ENCODE peak calls at places on chromosomes 5 and 9, in four cellular contexts. Y is IMR-90, V is heart left ventricle, N is prostate gland. W is an unnamed sample.

GRCh38 chr5:96149546-96149945 is 187.9 kb upstream of the ELL2 start:
- DNase-seq in Y (peak), V (no peak), N (peak), W (no peak)

GRCh38 chr9:129102791-129103594 is 7.6 kb downstream of the CRAT start:
- DNase-seq in Y (peak), V (peak), N (no peak), W (no peak)

GRCh38 chr5:8726383-8727036 is 819.4 kb downstream of the SEMA5A start:
- DNase-seq in Y (no peak), V (no peak), N (no peak), W (no peak)

GRCh38 chr9:134085674-134086073 is 17.8 kb upstream of the BRD3 start:
- DNase-seq in Y (no peak), V (no peak), N (no peak), W (no peak)

GRCh38 chr9:136710543-136710942 is 1.8 kb upstream of the DIPK1B start:
- DNase-seq in Y (peak), V (no peak), N (no peak), W (no peak)

GRCh38 chr5:160545832-160546231 is 124.2 kb downstream of the PTTG1 start:
- DNase-seq in Y (no peak), V (no peak), N (no peak), W (no peak)

GRCh38 chr5:180803181-180804128 is 849 bp upstream of the MGAT1 start:
- DNase-seq in Y (no peak), V (peak), N (peak), W (no peak)

GRCh38 chr9:12640021-12640587 is 53.1 kb upstream of the TYRP1 start:
- DNase-seq in Y (peak), V (no peak), N (no peak), W (no peak)

GRCh38 chr9:21931428-21931827 is 62.8 kb downstream of the CDKN2A start:
- DNase-seq in Y (peak), V (no peak), N (no peak), W (no peak)

DNA sequence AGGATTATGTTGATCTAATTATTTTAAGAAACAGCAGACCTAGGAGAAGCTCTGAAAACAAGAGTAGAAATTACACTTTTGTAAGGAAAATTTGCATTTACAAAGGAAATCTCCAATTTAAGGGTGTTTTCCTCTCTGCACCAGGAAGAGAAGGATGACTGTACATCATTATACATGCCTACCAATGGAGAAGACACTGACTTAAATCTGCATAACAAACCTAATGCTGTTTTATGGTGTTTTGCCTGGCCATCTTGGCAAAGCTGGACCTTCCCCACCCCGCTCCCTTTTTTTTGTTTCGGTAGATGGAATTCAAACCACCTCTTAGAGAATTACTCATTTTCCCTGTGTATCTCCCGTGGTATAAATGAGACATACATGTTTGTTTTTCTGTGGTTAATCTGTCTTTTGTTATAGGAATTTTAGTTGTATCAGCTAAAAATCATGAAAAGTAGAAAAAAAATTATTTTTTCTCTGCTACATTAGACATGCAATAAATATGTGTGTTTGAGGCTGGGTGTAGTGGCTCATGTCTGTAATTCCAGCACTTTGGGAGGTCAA is 28.9 kb downstream of the IL12B start:
- DNase-seq in Y (peak), V (no peak), N (no peak), W (no peak)
- TF ChIP-seq POLR2A in Y (no peak), V (no peak), N (no peak), W (no peak)

GRCh38 chr9:94726495-94727191 is at the start of gene AOPEP:
- DNase-seq in Y (peak), V (peak), N (peak), W (peak)
- TF ChIP-seq POLR2A in Y (peak), V (peak), N (peak), W (peak)

DNA sequence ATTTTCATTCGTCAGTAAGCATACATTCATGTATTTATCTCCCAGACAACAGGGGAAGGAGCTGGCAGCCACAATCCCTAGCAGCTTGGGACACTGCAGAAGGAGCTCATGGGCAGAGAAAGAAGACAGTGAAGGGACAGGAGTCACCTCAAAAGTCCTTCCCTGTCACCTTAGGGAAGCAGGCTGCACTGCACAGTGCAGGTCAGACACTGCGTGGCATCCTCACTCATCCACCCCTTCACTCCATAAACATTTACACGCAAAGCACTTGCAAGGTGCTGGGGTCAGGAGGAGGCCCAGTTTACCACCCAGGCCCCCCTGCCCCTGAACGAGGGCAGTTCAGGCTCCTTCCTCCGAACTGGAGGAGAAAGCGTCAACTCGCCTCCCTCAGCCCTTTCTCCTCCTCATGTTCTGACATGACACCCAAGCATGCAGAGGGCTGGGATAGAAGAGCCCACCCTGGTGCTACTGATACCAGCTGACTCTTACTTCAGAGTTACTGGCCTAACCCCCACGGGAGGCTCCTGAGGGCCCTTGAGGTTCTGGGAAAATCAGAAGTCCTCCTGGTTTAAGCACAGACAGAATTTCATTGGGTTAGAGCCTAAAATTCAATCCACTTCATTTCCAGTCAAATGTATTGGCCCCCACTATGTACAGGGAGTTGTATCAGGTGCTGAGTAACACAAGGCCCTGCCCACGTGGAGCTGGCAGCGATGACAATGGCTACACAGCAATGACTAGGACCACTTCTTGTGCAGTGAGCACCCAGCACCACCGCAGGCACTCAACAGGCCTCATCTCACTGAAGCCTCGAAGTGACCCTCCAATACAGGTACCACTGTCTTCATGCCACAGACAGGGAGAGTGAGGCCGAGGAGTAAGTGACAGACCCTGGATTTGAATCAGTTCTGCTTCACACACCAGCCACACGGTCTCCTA is 70.4 kb downstream of the RAPGEF1 start:
- DNase-seq in Y (no peak), V (no peak), N (no peak), W (no peak)
- TF ChIP-seq POLR2A in Y (no peak), V (no peak), N (no peak), W (no peak)

GRCh38 chr9:90821697-90822096 is 20.1 kb downstream of the SYK start:
- DNase-seq in Y (peak), V (no peak), N (no peak), W (no peak)
- TF ChIP-seq POLR2A in Y (no peak), V (no peak), N (no peak), W (no peak)

GRCh38 chr5:98933446-98934072 is 4.8 kb upstream of the CHD1 start:
- DNase-seq in Y (no peak), V (no peak), N (no peak), W (no peak)
- TF ChIP-seq POLR2A in Y (no peak), V (no peak), N (no peak), W (no peak)

DNA sequence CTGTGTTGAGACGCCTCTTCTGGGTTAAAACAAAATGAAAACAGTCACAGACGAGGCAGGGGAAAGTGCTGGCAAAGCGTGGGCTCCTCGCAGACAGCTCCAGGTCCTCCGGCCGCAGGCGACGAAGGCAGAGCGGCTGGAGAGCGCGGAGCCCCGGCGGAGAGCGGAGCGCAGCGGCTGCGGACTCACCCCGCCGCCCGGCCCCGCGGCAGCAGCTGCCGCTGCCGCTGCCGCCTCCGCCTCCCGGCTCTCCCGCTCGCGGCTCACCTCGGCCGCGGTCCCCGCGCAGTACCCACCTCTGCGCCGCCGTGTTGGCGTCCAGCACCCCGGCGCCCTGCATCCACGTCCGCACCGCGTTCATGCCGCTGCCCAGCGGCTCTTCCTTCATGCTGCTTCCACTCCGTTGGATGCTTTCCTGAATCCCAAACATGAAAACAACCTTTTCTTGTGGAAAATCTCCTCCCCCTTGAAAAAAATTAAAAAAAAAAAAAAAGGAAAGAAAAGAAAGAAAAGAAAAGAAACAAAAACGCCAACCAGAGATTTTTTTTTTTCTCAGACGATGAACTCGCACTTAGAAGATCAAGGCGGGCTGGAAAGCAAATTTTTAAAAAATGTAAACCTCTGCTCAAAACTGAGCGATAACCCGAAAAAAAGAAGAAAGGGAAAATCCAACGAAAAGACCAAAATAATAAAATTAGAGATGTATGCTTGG is 511 bp downstream of the EBF1 start:
- DNase-seq in Y (peak), V (peak), N (no peak), W (no peak)
- TF ChIP-seq POLR2A in Y (no peak), V (no peak), N (no peak), W (no peak)

DNA sequence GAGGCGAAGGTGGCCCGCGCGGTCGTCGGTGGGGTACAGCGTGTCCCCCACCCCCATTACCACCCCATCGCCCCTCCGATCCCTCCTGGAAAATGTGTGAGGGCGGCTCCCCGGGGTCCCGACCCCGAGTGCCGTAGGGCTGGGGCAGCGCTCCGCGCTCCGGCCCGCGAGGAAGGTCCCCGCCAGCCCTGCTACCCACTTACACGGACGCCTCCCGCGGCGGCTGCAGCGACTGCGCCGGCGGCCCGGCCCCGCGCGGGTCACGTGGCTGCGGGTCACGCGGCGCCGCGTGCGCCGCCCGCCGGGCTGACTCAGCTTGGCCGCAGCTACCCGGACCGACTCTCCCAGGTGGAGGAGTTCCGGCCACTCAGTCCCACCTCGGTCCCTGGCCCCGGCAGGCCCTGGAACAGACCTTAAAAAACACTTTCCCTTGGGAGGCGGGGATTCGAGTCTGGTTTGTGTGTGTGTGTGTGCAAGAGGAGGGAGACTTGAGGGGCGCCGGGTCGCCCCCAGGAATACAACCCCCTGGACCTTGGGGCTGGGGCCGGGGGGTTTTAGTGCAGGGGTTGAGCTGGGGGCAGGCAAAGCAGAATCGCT is at the start of gene GNPDA1:
- DNase-seq in Y (peak), V (peak), N (peak), W (peak)
- TF ChIP-seq POLR2A in Y (peak), V (peak), N (peak), W (no peak)

GRCh38 chr5:179795863-179796833 is 2.4 kb downstream of the LTC4S start:
- DNase-seq in Y (peak), V (peak), N (peak), W (no peak)
- TF ChIP-seq POLR2A in Y (peak), V (peak), N (peak), W (peak)

GRCh38 chr9:70043689-70044449 is at the start of gene MAMDC2:
- DNase-seq in Y (peak), V (peak), N (no peak), W (peak)
- TF ChIP-seq POLR2A in Y (no peak), V (peak), N (no peak), W (peak)